ENCODE peak calls at places on chromosomes 4 and X, in seven cellular contexts. L is cerebellar nuclear complex; U is stimulated activated CD4-positive, alpha-beta T cell treated with anti-CD3 and anti-CD28 coated beads, Interleukin-12 subunit alpha, Interleukin-12 subunit beta, amount 100 ng/mL, for 24 hours; O is activated CD4-positive, alpha-beta T cell treated with anti-CD3 and anti-CD28 coated beads, Interleukin-2, amount 50 U/mL, for 1 hour; F is heart left ventricle; Z is kidney; G is stromal cell of bone marrow. I is an unnamed sample.

GRCh38 chr4:18405054-18405453 is 383.5 kb upstream of the LCORL start:
- DNase-seq in L (no peak), U (no peak), O (no peak), F (no peak), Z (no peak), G (no peak), I (no peak)

GRCh38 chr4:714087-714486 is 8.5 kb downstream of the PCGF3 start:
- DNase-seq in L (no peak), U (no peak), O (no peak), F (no peak), Z (no peak), G (no peak), I (no peak)

GRCh38 chr4:143389543-143390195 is 53.0 kb downstream of the GAB1 start:
- DNase-seq in L (no peak), U (no peak), O (no peak), F (no peak), Z (no peak), G (no peak), I (no peak)

GRCh38 chrX:42269186-42269585 is 345.8 kb upstream of the CASK start:
- DNase-seq in L (no peak), U (no peak), O (no peak), F (no peak), Z (no peak), G (peak), I (no peak)

GRCh38 chr4:117771647-117772337 is 262.5 kb upstream of the NDST3 start:
- DNase-seq in L (no peak), U (no peak), O (no peak), F (no peak), Z (no peak), G (no peak), I (no peak)

GRCh38 chrX:110226931-110227330 is 91.0 kb downstream of the AMMECR1 start:
- DNase-seq in L (no peak), U (no peak), O (no peak), F (no peak), Z (no peak), G (no peak), I (no peak)

GRCh38 chrX:40031861-40032422 is 65.8 kb downstream of the BCOR start:
- DNase-seq in L (no peak), U (no peak), O (no peak), F (no peak), Z (no peak), G (no peak), I (no peak)

GRCh38 chr4:120864969-120865368 is 57.6 kb downstream of the PRDM5 start:
- DNase-seq in L (no peak), U (no peak), O (no peak), F (no peak), Z (no peak), G (no peak), I (no peak)

GRCh38 chrX:96721398-96721797 is 36.8 kb downstream of the DIAPH2 start:
- DNase-seq in L (no peak), U (no peak), O (no peak), F (no peak), Z (no peak), G (no peak), I (no peak)

GRCh38 chrX:16666541-16666940 is 16.6 kb downstream of the S100G start:
- DNase-seq in L (no peak), U (no peak), O (no peak), F (no peak), Z (no peak), G (no peak), I (no peak)

GRCh38 chrX:77622672-77623071 is 163.3 kb downstream of the ATRX start:
- DNase-seq in L (no peak), U (no peak), O (no peak), F (no peak), Z (no peak), G (no peak), I (no peak)

GRCh38 chr4:108651068-108651794 is 832 bp downstream of the OSTC start:
- DNase-seq in L (no peak), U (no peak), O (no peak), F (no peak), Z (no peak), G (peak), I (no peak)

GRCh38 chr4:83075271-83075670 is 39.3 kb downstream of the PLAC8 start:
- DNase-seq in L (no peak), U (no peak), O (no peak), F (no peak), Z (no peak), G (no peak), I (no peak)

GRCh38 chr4:86307432-86307831 is 52.4 kb downstream of the MAPK10 start:
- DNase-seq in L (no peak), U (no peak), O (no peak), F (no peak), Z (no peak), G (no peak), I (no peak)

GRCh38 chrX:1500701-1501624 is 36.0 kb downstream of the P2RY8 start:
- DNase-seq in L (no peak), U (no peak), O (no peak), F (no peak), Z (no peak), G (no peak), I (peak)

GRCh38 chrX:82816572-82816971 is 691.5 kb upstream of the POU3F4 start:
- DNase-seq in L (no peak), U (no peak), O (no peak), F (no peak), Z (no peak), G (no peak), I (no peak)

GRCh38 chrX:39903937-39904336 is 193.8 kb downstream of the BCOR start:
- DNase-seq in L (no peak), U (no peak), O (no peak), F (no peak), Z (no peak), G (peak), I (no peak)

GRCh38 chr4:57100979-57101629 is 9.1 kb downstream of the IGFBP7 start:
- DNase-seq in L (no peak), U (no peak), O (no peak), F (no peak), Z (no peak), G (no peak), I (no peak)

GRCh38 chr4:39320381-39321115 is 45.6 kb downstream of the RFC1 start:
- DNase-seq in L (no peak), U (no peak), O (no peak), F (no peak), Z (no peak), G (peak), I (no peak)

GRCh38 chr4:5839332-5839731 is 53.6 kb downstream of the CRMP1 start:
- DNase-seq in L (no peak), U (no peak), O (no peak), F (no peak), Z (no peak), G (no peak), I (peak)

GRCh38 chrX:23887448-23887847 is 20.3 kb downstream of the APOO start:
- DNase-seq in L (no peak), U (no peak), O (no peak), F (no peak), Z (no peak), G (no peak), I (no peak)

GRCh38 chrX:355329-356050 is 31.2 kb downstream of the PPP2R3B start:
- DNase-seq in L (no peak), U (no peak), O (no peak), F (no peak), Z (peak), G (no peak), I (peak)

GRCh38 chr4:39655866-39656265 is 17.2 kb upstream of the SMIM14 start:
- DNase-seq in L (no peak), U (no peak), O (no peak), F (no peak), Z (no peak), G (no peak), I (no peak)

GRCh38 chr4:140103676-140104075 is 50.3 kb downstream of the MAML3 start:
- DNase-seq in L (no peak), U (no peak), O (peak), F (no peak), Z (no peak), G (no peak), I (no peak)

GRCh38 chr4:187940299-187940698 is 55.3 kb upstream of the ZFP42 start:
- DNase-seq in L (no peak), U (no peak), O (no peak), F (no peak), Z (no peak), G (no peak), I (no peak)

GRCh38 chr4:127965062-127965802 is at the start of the genes ABHD18 and MFSD8:
- DNase-seq in L (peak), U (peak), O (peak), F (peak), Z (peak), G (peak), I (peak)

GRCh38 chrX:50469206-50469605 is 1.4 kb downstream of the DGKK start:
- DNase-seq in L (no peak), U (no peak), O (no peak), F (no peak), Z (no peak), G (no peak), I (no peak)

GRCh38 chr4:1991596-1992434 is 17.0 kb downstream of the NELFA start:
- DNase-seq in L (no peak), U (no peak), O (no peak), F (no peak), Z (peak), G (no peak), I (peak)

GRCh38 chrX:13223868-13224555 is 95.8 kb downstream of the ATXN3L start:
- DNase-seq in L (no peak), U (no peak), O (no peak), F (peak), Z (no peak), G (peak), I (no peak)

GRCh38 chr4:2953496-2953895 is 9.7 kb downstream of the NOP14 start:
- DNase-seq in L (no peak), U (no peak), O (no peak), F (no peak), Z (no peak), G (no peak), I (no peak)

GRCh38 chr4:41426523-41426922 is 111.4 kb upstream of the LIMCH1 start:
- DNase-seq in L (no peak), U (no peak), O (no peak), F (no peak), Z (no peak), G (no peak), I (no peak)

GRCh38 chrX:10189317-10190268 is 32.8 kb downstream of the CLCN4 start:
- DNase-seq in L (no peak), U (peak), O (peak), F (peak), Z (peak), G (peak), I (peak)

I was measured in spleen.